ENCODE peak calls at places on chromosomes 16 and 17, in nine cellular contexts. M is gastrocnemius medialis, H is psoas muscle, D is colonic mucosa, X is IMR-90, K is esophagus muscularis mucosa, O is Peyer's patch, Q is K562, V is suprapubic skin. F is an unnamed sample. For H3K27me3, the result is how much of the 10 kb centered on the place peaks cover.

GRCh38 chr17:65531508-65532431 is 29.7 kb downstream of the AXIN2 start:
- DNase-seq in K (no peak), D (no peak), Q (no peak), H (peak), X (peak), M (no peak), V (no peak), O (peak), F (no peak)

GRCh38 chr16:85639529-85640253 is 26.6 kb downstream of the GSE1 start:
- DNase-seq in K (no peak), H (peak), D (no peak), V (peak), X (no peak), Q (no peak), O (no peak), M (peak), F (no peak)

GRCh38 chr17:20925091-20925490 is 117.7 kb downstream of the USP22 start:
- DNase-seq in M (no peak), Q (no peak), K (no peak), V (no peak), D (no peak), X (peak), O (no peak), H (no peak), F (no peak)

GRCh38 chr17:55654821-55655220 is 67.8 kb downstream of the TMEM100 start:
- DNase-seq in H (no peak), Q (no peak), V (no peak), X (no peak), K (no peak), D (no peak), O (no peak), M (no peak), F (no peak)

GRCh38 chr17:81665205-81666091 is 957 bp downstream of the OXLD1 start:
- DNase-seq in Q (peak), X (peak), M (no peak), D (peak), H (no peak), K (no peak), O (no peak), V (no peak), F (no peak)

GRCh38 chr16:14564881-14565687 is 65.0 kb downstream of the PARN start:
- DNase-seq in K (no peak), O (no peak), D (no peak), Q (no peak), X (peak), H (no peak), M (no peak), V (no peak), F (peak)

GRCh38 chr16:11347831-11348230 is 2.6 kb downstream of the RMI2 start:
- DNase-seq in D (no peak), Q (no peak), H (no peak), X (no peak), V (no peak), M (no peak), K (no peak), O (no peak), F (no peak)

GRCh38 chr17:55845385-55845784 is 94.5 kb downstream of the PCTP start:
- DNase-seq in X (peak), V (peak), O (peak), D (peak), M (peak), H (peak), K (no peak), Q (no peak), F (no peak)

GRCh38 chr16:86975445-86975844 is 341.7 kb downstream of the C16orf95 start:
- DNase-seq in Q (peak), H (no peak), K (no peak), X (peak), V (no peak), M (no peak), D (no peak), O (no peak), F (no peak)

GRCh38 chr16:48201515-48202201 is 42.4 kb upstream of the LONP2 start:
- DNase-seq in V (no peak), K (no peak), D (no peak), M (no peak), X (no peak), O (no peak), Q (no peak), H (no peak), F (no peak)

GRCh38 chr16:72501739-72502653 is 330.0 kb upstream of the PMFBP1 start:
- DNase-seq in H (peak), V (no peak), Q (peak), O (peak), K (no peak), D (peak), X (peak), M (no peak), F (no peak)

GRCh38 chr16:53129281-53130192 is 74.7 kb downstream of the CHD9 start:
- DNase-seq in H (no peak), V (no peak), O (no peak), Q (peak), M (no peak), K (no peak), X (peak), D (peak), F (no peak)

GRCh38 chr17:67246398-67246647 is 1.3 kb upstream of the HELZ start:
- DNase-seq in Q (no peak), X (peak), V (no peak), M (no peak), O (no peak), H (no peak), K (no peak), D (no peak), F (no peak)

GRCh38 chr17:66540131-66540781 is 237.8 kb downstream of the PRKCA start:
- DNase-seq in V (no peak), K (no peak), M (no peak), H (peak), Q (no peak), O (no peak), X (peak), D (no peak), F (no peak)

GRCh38 chr16:88662222-88662842 is 559 bp downstream of the MVD start:
- DNase-seq in K (no peak), D (peak), H (peak), M (no peak), Q (no peak), X (no peak), O (no peak), V (no peak), F (no peak)

GRCh38 chr17:49565948-49566491 is 9.7 kb upstream of the NXPH3 start:
- DNase-seq in K (peak), V (no peak), X (no peak), Q (no peak), O (peak), H (peak), M (peak), D (no peak), F (no peak)

GRCh38 chr16:78599271-78599670 is 499.8 kb downstream of the WWOX start:
- DNase-seq in M (no peak), D (no peak), X (no peak), H (no peak), V (no peak), O (no peak), K (no peak), Q (no peak), F (no peak)

GRCh38 chr17:75685508-75685907 is 18.4 kb downstream of the SAP30BP start:
- DNase-seq in D (no peak), K (no peak), V (no peak), X (no peak), O (no peak), H (no peak), M (no peak), Q (no peak), F (no peak)

GRCh38 chr17:82593590-82594087 is 54.6 kb downstream of the WDR45B start:
- DNase-seq in K (no peak), Q (no peak), V (no peak), D (no peak), M (no peak), H (no peak), O (no peak), X (no peak), F (no peak)

GRCh38 chr17:59641799-59642484 is 22.2 kb downstream of the CLTC start:
- DNase-seq in M (no peak), D (no peak), O (no peak), X (no peak), H (no peak), K (no peak), V (no peak), Q (no peak), F (no peak)

GRCh38 chr16:29312835-29313558 is 93.5 kb downstream of the NPIPB11 start:
- DNase-seq in K (no peak), Q (no peak), O (no peak), X (no peak), D (no peak), H (no peak), V (no peak), M (no peak), F (no peak)

GRCh38 chr17:62965149-62965648 is 836 bp upstream of the TANC2 start:
- DNase-seq in X (peak), V (no peak), Q (no peak), O (no peak), D (no peak), M (no peak), H (no peak), K (no peak), F (no peak)

GRCh38 chr17:82930924-82931695 is 91.3 kb upstream of the ZNF750 start:
- DNase-seq in D (no peak), O (peak), Q (no peak), M (no peak), H (peak), K (no peak), X (no peak), V (no peak), F (no peak)

GRCh38 chr17:36791150-36791653 is 146.1 kb upstream of the LHX1 start:
- DNase-seq in V (no peak), H (no peak), M (no peak), O (no peak), Q (no peak), X (no peak), K (no peak), D (no peak), F (no peak)

GRCh38 chr17:74807925-74808324 is 31.8 kb upstream of the NAT9 start:
- DNase-seq in K (no peak), D (no peak), X (peak), Q (no peak), V (no peak), O (no peak), H (no peak), M (no peak), F (no peak)

GRCh38 chr16:19517424-19518089 is 4.3 kb downstream of the GDE1 start:
- DNase-seq in X (peak), Q (peak), M (no peak), D (no peak), H (no peak), O (no peak), V (no peak), K (no peak), F (no peak)

GRCh38 chr17:16463341-16464000 is 28.5 kb downstream of the LRRC75A start:
- DNase-seq in V (no peak), O (peak), D (peak), Q (no peak), M (no peak), H (peak), K (no peak), X (peak), F (peak)
- TF ChIP-seq CTCF in V (no peak), O (peak), D (peak), Q (no peak), M (no peak), H (no peak), K (peak), X (peak), F (peak)

DNA sequence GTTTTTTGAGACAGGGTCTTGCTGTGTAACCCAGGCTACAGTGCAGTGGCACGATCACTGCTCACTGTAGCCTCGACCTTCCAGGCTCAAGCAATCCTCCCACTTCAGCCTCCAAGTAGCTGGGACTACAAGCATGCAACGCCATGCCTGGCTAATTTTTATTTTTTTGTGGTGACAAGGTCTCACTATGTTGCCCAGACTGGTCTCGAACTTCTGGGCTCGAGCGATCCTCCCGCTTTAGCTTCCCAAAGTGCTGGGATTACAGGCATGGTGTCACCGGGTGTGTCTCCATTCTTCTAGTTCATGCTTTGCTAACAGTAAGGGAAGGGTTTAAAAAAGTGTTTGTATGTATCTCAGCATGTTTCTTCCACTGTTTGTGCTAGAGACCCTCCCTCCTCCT is 101.8 kb downstream of the HIC1 start:
- DNase-seq in X (no peak), O (no peak), V (no peak), K (no peak), M (no peak), Q (no peak), H (no peak), D (no peak), F (no peak)
- H3K4me3 ChIP-seq in X (no peak), O (no peak), V (no peak), K (no peak), M (no peak), Q (no peak), H (no peak), D (no peak), F (no peak)

DNA sequence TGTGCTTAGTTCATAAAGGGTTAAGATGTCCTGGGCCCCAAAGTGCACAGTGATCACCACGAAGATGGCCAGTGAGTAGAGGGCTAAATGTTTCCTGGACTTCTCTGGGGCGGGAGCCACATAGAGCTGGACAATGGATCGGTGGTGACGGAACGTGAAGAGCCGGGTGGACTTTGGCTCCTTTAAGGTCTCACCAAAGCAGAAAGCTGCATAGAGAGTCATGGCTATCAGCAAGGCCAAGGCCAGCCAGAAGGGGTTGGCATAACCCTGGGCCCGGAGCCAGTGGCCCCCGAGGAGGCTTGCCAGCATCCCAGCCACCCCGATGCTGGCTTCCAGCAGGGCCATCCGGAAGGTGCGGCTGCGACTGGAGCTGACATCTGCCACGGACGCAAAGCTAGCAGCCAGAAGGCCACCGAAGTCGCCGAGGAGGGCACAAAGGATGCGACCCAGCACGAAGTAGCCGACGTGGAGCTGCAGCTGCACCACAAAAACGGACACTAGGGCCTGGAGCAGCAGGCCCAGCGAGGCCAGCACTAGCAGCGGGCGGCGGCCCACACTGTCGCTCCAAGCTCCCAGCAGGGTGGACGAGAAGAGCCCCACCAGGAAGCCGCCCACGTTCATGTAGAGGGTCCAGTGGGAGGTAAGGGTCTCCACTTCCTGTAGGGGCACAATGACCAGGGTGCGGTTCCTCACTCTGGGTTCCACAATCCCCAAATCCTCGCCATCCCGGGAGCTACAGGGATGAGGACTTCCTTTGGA is 1.0 kb downstream of the SLC46A1 start:
- DNase-seq in H (no peak), Q (no peak), K (no peak), M (no peak), O (peak), X (no peak), V (no peak), D (no peak), F (no peak)
- H3K27me3 ChIP-seq in H (under half), Q (under half), K (under half), M (under half), O (under half), X (under half), V (under half), D (under half), F (under half)

DNA sequence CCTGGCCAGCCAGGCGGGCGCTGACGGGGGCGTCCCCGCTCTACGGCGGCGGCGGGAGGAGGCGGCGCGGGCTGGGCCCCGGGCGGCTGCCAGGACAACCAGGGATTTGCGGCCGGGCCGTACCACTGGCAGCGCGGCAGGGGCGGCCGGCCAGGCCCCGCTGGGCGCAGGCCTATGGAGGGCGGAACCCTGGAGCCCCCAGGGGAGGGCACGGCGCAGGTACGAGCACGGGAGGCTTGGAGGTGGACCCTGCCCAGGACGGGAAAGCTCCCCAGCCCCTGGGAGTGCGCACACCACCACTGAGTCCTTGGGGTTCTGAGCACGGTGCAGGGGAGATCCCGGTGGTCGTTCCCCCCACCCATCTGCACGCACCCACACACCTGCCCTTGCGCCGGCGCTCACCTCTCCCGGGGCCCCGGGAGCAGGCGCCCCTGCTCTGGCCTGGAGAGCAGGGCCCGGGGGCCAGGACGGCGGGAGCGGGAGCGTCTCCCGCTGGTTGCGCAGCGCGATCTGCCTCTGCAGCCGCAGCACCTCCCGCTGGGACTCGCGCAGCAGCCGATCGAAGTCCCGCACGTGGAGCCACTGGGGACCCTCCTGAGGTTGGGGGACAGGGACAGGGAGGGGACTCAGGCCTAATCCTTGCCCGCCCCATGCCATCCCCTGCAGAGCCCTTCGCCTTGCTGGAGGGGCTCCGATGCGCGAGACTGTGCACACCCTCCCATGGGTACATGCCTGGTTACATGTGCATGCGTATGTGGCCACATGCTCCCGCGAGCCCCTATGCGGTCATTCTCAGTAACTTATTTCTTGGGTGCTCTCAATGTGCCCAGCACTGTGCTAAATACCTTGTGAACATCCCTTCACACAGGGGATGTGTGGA is 3.9 kb downstream of the TSPOAP1 start:
- DNase-seq in O (no peak), V (no peak), H (no peak), K (no peak), X (peak), Q (no peak), M (no peak), D (no peak), F (no peak)
- TF ChIP-seq CTCF in O (no peak), V (no peak), H (no peak), K (no peak), X (no peak), Q (no peak), M (no peak), D (no peak), F (no peak)

GRCh38 chr17:46072998-46073397 is 73.9 kb downstream of the STH start:
- DNase-seq in Q (no peak), D (no peak), H (no peak), K (no peak), M (no peak), V (no peak), X (peak), O (no peak), F (peak)
- H3K4me3 ChIP-seq in Q (no peak), D (no peak), H (no peak), K (no peak), M (no peak), V (no peak), X (no peak), O (no peak), F (no peak)